ENCODE peak calls at places on chromosome 13, in five cellular contexts. One of them, this sample, is unnamed.

GRCh38 chr13:77751513-77752456 is 54.3 kb downstream of the SLAIN1 start:
- DNase-seq in HCT116: peak
- DNase-seq in K562: peak
- DNase-seq in SK-N-SH: peak
- DNase-seq in GM12878: peak
- DNase-seq in this sample: peak

GRCh38 chr13:33445024-33445423 is 159.5 kb upstream of the STARD13 start:
- DNase-seq in HCT116: no peak
- DNase-seq in K562: no peak
- DNase-seq in SK-N-SH: no peak
- DNase-seq in GM12878: no peak
- DNase-seq in this sample: peak

GRCh38 chr13:25762795-25763377 is 288.9 kb downstream of the SHISA2 start:
- DNase-seq in HCT116: no peak
- DNase-seq in K562: no peak
- DNase-seq in SK-N-SH: no peak
- DNase-seq in GM12878: no peak
- DNase-seq in this sample: no peak

GRCh38 chr13:81304121-81304659 is 963.3 kb upstream of the SPRY2 start:
- DNase-seq in HCT116: no peak
- DNase-seq in K562: no peak
- DNase-seq in SK-N-SH: no peak
- DNase-seq in GM12878: no peak
- DNase-seq in this sample: no peak

GRCh38 chr13:91647361-91647970 is 249.0 kb downstream of the GPC5 start:
- DNase-seq in HCT116: no peak
- DNase-seq in K562: peak
- DNase-seq in SK-N-SH: peak
- DNase-seq in GM12878: no peak
- DNase-seq in this sample: peak

GRCh38 chr13:39370554-39370953 is 232.4 kb downstream of the LHFPL6 start:
- DNase-seq in HCT116: no peak
- DNase-seq in K562: no peak
- DNase-seq in SK-N-SH: no peak
- DNase-seq in GM12878: no peak
- DNase-seq in this sample: no peak

GRCh38 chr13:45630791-45631190 is 15.3 kb upstream of the ERICH6B start:
- DNase-seq in HCT116: no peak
- DNase-seq in K562: no peak
- DNase-seq in SK-N-SH: no peak
- DNase-seq in GM12878: no peak
- DNase-seq in this sample: no peak

GRCh38 chr13:45325806-45326205 is 15.2 kb downstream of the TPT1 start:
- DNase-seq in HCT116: no peak
- DNase-seq in K562: no peak
- DNase-seq in SK-N-SH: no peak
- DNase-seq in GM12878: no peak
- DNase-seq in this sample: peak

GRCh38 chr13:38657191-38657590 is 29.7 kb upstream of the FREM2 start:
- DNase-seq in HCT116: no peak
- DNase-seq in K562: no peak
- DNase-seq in SK-N-SH: no peak
- DNase-seq in GM12878: no peak
- DNase-seq in this sample: no peak

GRCh38 chr13:48749144-48749543 is 95.4 kb downstream of the CYSLTR2 start:
- DNase-seq in HCT116: no peak
- DNase-seq in K562: no peak
- DNase-seq in SK-N-SH: no peak
- DNase-seq in GM12878: no peak
- DNase-seq in this sample: no peak

GRCh38 chr13:67043901-67044300 is 186.2 kb downstream of the PCDH9 start:
- DNase-seq in HCT116: no peak
- DNase-seq in K562: no peak
- DNase-seq in SK-N-SH: no peak
- DNase-seq in GM12878: no peak
- DNase-seq in this sample: no peak

GRCh38 chr13:112885782-112886268 is 83.2 kb upstream of the MCF2L start:
- DNase-seq in HCT116: peak
- DNase-seq in K562: peak
- DNase-seq in SK-N-SH: peak
- DNase-seq in GM12878: no peak
- DNase-seq in this sample: peak

GRCh38 chr13:31267126-31267784 is 67.5 kb downstream of the B3GLCT start:
- DNase-seq in HCT116: no peak
- DNase-seq in K562: no peak
- DNase-seq in SK-N-SH: no peak
- DNase-seq in GM12878: no peak
- DNase-seq in this sample: no peak

GRCh38 chr13:112842343-112842856 is 126.6 kb upstream of the MCF2L start:
- DNase-seq in HCT116: no peak
- DNase-seq in K562: no peak
- DNase-seq in SK-N-SH: no peak
- DNase-seq in GM12878: no peak
- DNase-seq in this sample: no peak

GRCh38 chr13:71368301-71368700 is 498.7 kb downstream of the DACH1 start:
- DNase-seq in HCT116: no peak
- DNase-seq in K562: no peak
- DNase-seq in SK-N-SH: peak
- DNase-seq in GM12878: no peak
- DNase-seq in this sample: no peak

GRCh38 chr13:39379667-39380655 is 223.0 kb downstream of the LHFPL6 start:
- DNase-seq in HCT116: no peak
- DNase-seq in K562: no peak
- DNase-seq in SK-N-SH: no peak
- DNase-seq in GM12878: no peak
- DNase-seq in this sample: no peak

GRCh38 chr13:39273953-39274352 is 235.7 kb downstream of the NHLRC3 start:
- DNase-seq in HCT116: no peak
- DNase-seq in K562: no peak
- DNase-seq in SK-N-SH: no peak
- DNase-seq in GM12878: no peak
- DNase-seq in this sample: no peak

GRCh38 chr13:44576396-44577235 is 486 bp upstream of the TSC22D1 start:
- DNase-seq in HCT116: no peak
- DNase-seq in K562: peak
- DNase-seq in SK-N-SH: peak
- DNase-seq in GM12878: no peak
- DNase-seq in this sample: no peak

GRCh38 chr13:72104656-72105180 is 237.7 kb upstream of the DACH1 start:
- DNase-seq in HCT116: no peak
- DNase-seq in K562: no peak
- DNase-seq in SK-N-SH: no peak
- DNase-seq in GM12878: no peak
- DNase-seq in this sample: no peak

GRCh38 chr13:66765559-66765958 is 464.6 kb downstream of the PCDH9 start:
- DNase-seq in HCT116: no peak
- DNase-seq in K562: no peak
- DNase-seq in SK-N-SH: no peak
- DNase-seq in GM12878: no peak
- DNase-seq in this sample: no peak

GRCh38 chr13:112831196-112831595 is 137.8 kb upstream of the MCF2L start:
- DNase-seq in HCT116: no peak
- DNase-seq in K562: no peak
- DNase-seq in SK-N-SH: no peak
- DNase-seq in GM12878: no peak
- DNase-seq in this sample: no peak

GRCh38 chr13:73880365-73880764 is 253.8 kb downstream of the KLF12 start:
- DNase-seq in HCT116: no peak
- DNase-seq in K562: no peak
- DNase-seq in SK-N-SH: no peak
- DNase-seq in GM12878: no peak
- DNase-seq in this sample: no peak

GRCh38 chr13:50511877-50512332 is 331.6 kb downstream of the DLEU7 start:
- DNase-seq in HCT116: no peak
- DNase-seq in K562: peak
- DNase-seq in SK-N-SH: no peak
- DNase-seq in GM12878: peak
- DNase-seq in this sample: peak

GRCh38 chr13:44380404-44381165 is 7.0 kb downstream of the SERP2 start:
- DNase-seq in HCT116: no peak
- DNase-seq in K562: no peak
- DNase-seq in SK-N-SH: no peak
- DNase-seq in GM12878: no peak
- DNase-seq in this sample: no peak

GRCh38 chr13:43686557-43686956 is 100.2 kb downstream of the ENOX1 start:
- DNase-seq in HCT116: no peak
- DNase-seq in K562: no peak
- DNase-seq in SK-N-SH: peak
- DNase-seq in GM12878: no peak
- DNase-seq in this sample: peak

GRCh38 chr13:94309997-94310842 is 169.3 kb downstream of the DCT start:
- DNase-seq in HCT116: no peak
- DNase-seq in K562: no peak
- DNase-seq in SK-N-SH: no peak
- DNase-seq in GM12878: no peak
- DNase-seq in this sample: no peak

GRCh38 chr13:23050126-23050525 is 130.7 kb upstream of the SGCG start:
- DNase-seq in HCT116: no peak
- DNase-seq in K562: no peak
- DNase-seq in SK-N-SH: no peak
- DNase-seq in GM12878: no peak
- DNase-seq in this sample: no peak

GRCh38 chr13:85417807-85418206 is 381.4 kb downstream of the SLITRK6 start:
- DNase-seq in HCT116: no peak
- DNase-seq in K562: no peak
- DNase-seq in SK-N-SH: no peak
- DNase-seq in GM12878: no peak
- DNase-seq in this sample: no peak

GRCh38 chr13:33466262-33466661 is 180.7 kb upstream of the STARD13 start:
- DNase-seq in HCT116: no peak
- DNase-seq in K562: no peak
- DNase-seq in SK-N-SH: no peak
- DNase-seq in GM12878: no peak
- DNase-seq in this sample: no peak

GRCh38 chr13:31038834-31039552 is 106.5 kb downstream of the TEX26 start:
- DNase-seq in HCT116: no peak
- DNase-seq in K562: no peak
- DNase-seq in SK-N-SH: no peak
- DNase-seq in GM12878: peak
- DNase-seq in this sample: no peak

DNA sequence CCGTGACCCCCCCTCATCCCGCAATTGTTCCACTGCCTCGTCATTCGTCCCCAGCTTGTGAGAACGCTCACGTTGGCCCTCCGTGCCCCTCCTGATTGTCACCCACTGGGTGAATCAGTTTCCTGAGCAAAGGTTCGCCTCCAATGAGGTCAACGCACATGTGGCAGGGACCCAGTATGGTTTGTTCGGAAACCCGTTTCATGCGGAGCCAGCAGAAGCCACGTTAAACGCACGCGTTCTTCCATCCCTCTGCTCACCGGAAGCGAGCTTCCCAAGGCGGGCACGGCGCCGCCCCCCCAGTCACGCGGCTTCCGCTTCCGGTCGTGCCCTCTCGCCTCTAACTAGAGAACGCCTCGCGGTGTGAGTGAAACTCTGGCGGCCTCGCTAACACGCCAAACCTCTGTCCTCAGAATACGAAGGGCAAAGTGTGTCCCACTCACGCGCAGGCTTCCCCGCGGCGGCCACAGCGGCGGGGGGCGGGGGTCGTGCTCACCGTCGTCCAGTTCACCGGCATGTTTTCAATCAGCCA is 18.0 kb upstream of the CFAP97D2 start:
- DNase-seq in HCT116: no peak
- DNase-seq in K562: no peak
- DNase-seq in SK-N-SH: no peak
- DNase-seq in GM12878: no peak
- DNase-seq in this sample: no peak
- TF ChIP-seq POLR2AphosphoS5 in HCT116: no peak
- TF ChIP-seq POLR2AphosphoS5 in K562: no peak
- TF ChIP-seq POLR2AphosphoS5 in SK-N-SH: no peak
- TF ChIP-seq POLR2AphosphoS5 in GM12878: no peak
- TF ChIP-seq POLR2AphosphoS5 in this sample: no peak

DNA sequence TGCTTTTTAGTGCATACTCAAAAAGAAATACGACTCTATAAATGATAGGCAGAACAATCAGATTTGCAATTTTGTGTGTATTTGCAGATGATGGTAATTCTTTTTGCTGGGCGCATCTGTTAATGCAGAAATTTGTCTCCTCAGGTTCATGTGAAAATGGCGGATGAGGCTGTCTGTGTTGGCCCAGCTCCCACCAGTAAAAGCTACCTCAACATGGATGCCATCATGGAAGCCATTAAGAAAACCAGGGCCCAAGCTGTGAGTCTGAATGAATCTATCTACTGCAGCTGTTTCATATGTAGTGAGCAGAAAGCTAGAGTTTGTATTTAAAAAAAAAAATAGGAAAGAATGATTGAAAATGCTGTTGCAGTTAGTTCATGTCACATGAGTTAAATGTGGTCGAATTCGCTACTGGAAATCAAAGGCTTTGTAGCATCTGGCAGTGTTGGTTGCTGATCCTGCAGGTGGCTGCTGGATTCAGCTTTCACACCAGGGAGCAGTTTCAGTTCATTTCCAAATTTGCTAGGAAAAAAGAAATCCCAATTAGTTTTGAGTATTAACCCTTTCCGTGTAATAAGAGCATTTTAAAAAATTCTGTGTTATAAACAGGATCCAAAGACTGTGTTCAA is 66.1 kb downstream of the PCCA start:
- DNase-seq in HCT116: no peak
- DNase-seq in K562: no peak
- DNase-seq in SK-N-SH: no peak
- DNase-seq in GM12878: no peak
- DNase-seq in this sample: no peak
- TF ChIP-seq ZBTB33 in HCT116: no peak
- TF ChIP-seq ZBTB33 in K562: no peak
- TF ChIP-seq ZBTB33 in SK-N-SH: no peak
- TF ChIP-seq ZBTB33 in GM12878: no peak
- TF ChIP-seq ZBTB33 in this sample: no peak

GRCh38 chr13:46679369-46680180 is 117.4 kb downstream of the ESD start:
- DNase-seq in HCT116: no peak
- DNase-seq in K562: no peak
- DNase-seq in SK-N-SH: peak
- DNase-seq in GM12878: peak
- DNase-seq in this sample: peak
- TF ChIP-seq POLR2AphosphoS5 in HCT116: no peak
- TF ChIP-seq POLR2AphosphoS5 in K562: no peak
- TF ChIP-seq POLR2AphosphoS5 in SK-N-SH: no peak
- TF ChIP-seq POLR2AphosphoS5 in GM12878: no peak
- TF ChIP-seq POLR2AphosphoS5 in this sample: no peak

GRCh38 chr13:101157261-101157660 is 259.0 kb downstream of the NALCN start:
- DNase-seq in HCT116: no peak
- DNase-seq in K562: no peak
- DNase-seq in SK-N-SH: no peak
- DNase-seq in GM12878: no peak
- DNase-seq in this sample: no peak
- TF ChIP-seq ZBTB33 in HCT116: no peak
- TF ChIP-seq ZBTB33 in K562: no peak
- TF ChIP-seq ZBTB33 in SK-N-SH: no peak
- TF ChIP-seq ZBTB33 in GM12878: no peak
- TF ChIP-seq ZBTB33 in this sample: no peak

GRCh38 chr13:97975851-97976550 is 22.5 kb downstream of the IPO5 start:
- DNase-seq in HCT116: peak
- DNase-seq in K562: peak
- DNase-seq in SK-N-SH: peak
- DNase-seq in GM12878: no peak
- DNase-seq in this sample: peak
- TF ChIP-seq POLR2AphosphoS5 in HCT116: peak
- TF ChIP-seq POLR2AphosphoS5 in K562: peak
- TF ChIP-seq POLR2AphosphoS5 in SK-N-SH: peak
- TF ChIP-seq POLR2AphosphoS5 in GM12878: peak
- TF ChIP-seq POLR2AphosphoS5 in this sample: peak